ENCODE peak calls at places on chromosomes 5 and 9, in seven cellular contexts. One of them, this sample, is unnamed. For H3K4me1, the result is how much of the 10 kb centered on the place peaks cover.

GRCh38 chr5:94705427-94705826 is 87.0 kb downstream of the SLF1 start:
- DNase-seq in left ventricle myocardium inferior: no peak
- DNase-seq in OCI-LY7: no peak
- DNase-seq in lung: no peak
- DNase-seq in thoracic aorta: no peak
- DNase-seq in PC-3: peak
- DNase-seq in upper lobe of right lung: no peak
- DNase-seq in this sample: no peak

GRCh38 chr9:112056986-112057385 is 118.1 kb downstream of the SUSD1 start:
- DNase-seq in thoracic aorta: no peak
- DNase-seq in lung: no peak
- DNase-seq in PC-3: no peak
- DNase-seq in upper lobe of right lung: no peak
- DNase-seq in OCI-LY7: no peak
- DNase-seq in left ventricle myocardium inferior: no peak
- DNase-seq in this sample: no peak

GRCh38 chr5:173802670-173803165 is 85.4 kb upstream of the CPEB4 start:
- DNase-seq in lung: peak
- DNase-seq in upper lobe of right lung: peak
- DNase-seq in OCI-LY7: no peak
- DNase-seq in thoracic aorta: peak
- DNase-seq in left ventricle myocardium inferior: peak
- DNase-seq in PC-3: peak
- DNase-seq in this sample: no peak

GRCh38 chr5:61425918-61426317 is 93.9 kb downstream of the ZSWIM6 start:
- DNase-seq in lung: no peak
- DNase-seq in PC-3: no peak
- DNase-seq in OCI-LY7: no peak
- DNase-seq in left ventricle myocardium inferior: no peak
- DNase-seq in upper lobe of right lung: no peak
- DNase-seq in thoracic aorta: no peak
- DNase-seq in this sample: no peak

GRCh38 chr5:40475546-40475945 is 204.2 kb upstream of the PTGER4 start:
- DNase-seq in OCI-LY7: no peak
- DNase-seq in lung: no peak
- DNase-seq in upper lobe of right lung: no peak
- DNase-seq in thoracic aorta: no peak
- DNase-seq in PC-3: no peak
- DNase-seq in left ventricle myocardium inferior: no peak
- DNase-seq in this sample: no peak

GRCh38 chr9:136847065-136847826 is 2.0 kb upstream of the PHPT1 start:
- DNase-seq in PC-3: peak
- DNase-seq in thoracic aorta: no peak
- DNase-seq in upper lobe of right lung: peak
- DNase-seq in lung: peak
- DNase-seq in left ventricle myocardium inferior: peak
- DNase-seq in OCI-LY7: peak
- DNase-seq in this sample: peak

GRCh38 chr5:73780297-73781080 is 154.5 kb downstream of the ARHGEF28 start:
- DNase-seq in upper lobe of right lung: no peak
- DNase-seq in left ventricle myocardium inferior: no peak
- DNase-seq in OCI-LY7: no peak
- DNase-seq in thoracic aorta: no peak
- DNase-seq in lung: no peak
- DNase-seq in PC-3: no peak
- DNase-seq in this sample: no peak

GRCh38 chr5:16578474-16578883 is 38.3 kb downstream of the RETREG1 start:
- DNase-seq in lung: no peak
- DNase-seq in left ventricle myocardium inferior: no peak
- DNase-seq in upper lobe of right lung: no peak
- DNase-seq in OCI-LY7: no peak
- DNase-seq in PC-3: no peak
- DNase-seq in thoracic aorta: no peak
- DNase-seq in this sample: no peak

GRCh38 chr9:131677445-131678180 is 62.3 kb downstream of the RAPGEF1 start:
- DNase-seq in left ventricle myocardium inferior: no peak
- DNase-seq in upper lobe of right lung: no peak
- DNase-seq in thoracic aorta: no peak
- DNase-seq in lung: no peak
- DNase-seq in OCI-LY7: peak
- DNase-seq in PC-3: peak
- DNase-seq in this sample: no peak

GRCh38 chr9:137749511-137749910 is 128.1 kb upstream of the CACNA1B start:
- DNase-seq in upper lobe of right lung: no peak
- DNase-seq in thoracic aorta: no peak
- DNase-seq in lung: no peak
- DNase-seq in left ventricle myocardium inferior: no peak
- DNase-seq in PC-3: no peak
- DNase-seq in OCI-LY7: no peak
- DNase-seq in this sample: no peak

GRCh38 chr5:1092122-1092521 is 19.7 kb downstream of the SLC12A7 start:
- DNase-seq in thoracic aorta: no peak
- DNase-seq in upper lobe of right lung: no peak
- DNase-seq in lung: no peak
- DNase-seq in OCI-LY7: no peak
- DNase-seq in PC-3: no peak
- DNase-seq in left ventricle myocardium inferior: no peak
- DNase-seq in this sample: no peak

GRCh38 chr9:1978941-1979340 is 36.2 kb upstream of the SMARCA2 start:
- DNase-seq in lung: no peak
- DNase-seq in upper lobe of right lung: no peak
- DNase-seq in thoracic aorta: no peak
- DNase-seq in OCI-LY7: no peak
- DNase-seq in PC-3: no peak
- DNase-seq in left ventricle myocardium inferior: no peak
- DNase-seq in this sample: peak

GRCh38 chr5:120055858-120056257 is 408.2 kb upstream of the PRR16 start:
- DNase-seq in left ventricle myocardium inferior: no peak
- DNase-seq in PC-3: peak
- DNase-seq in lung: no peak
- DNase-seq in upper lobe of right lung: no peak
- DNase-seq in thoracic aorta: no peak
- DNase-seq in OCI-LY7: no peak
- DNase-seq in this sample: peak

GRCh38 chr5:32027717-32028321 is 146.3 kb downstream of the GOLPH3 start:
- DNase-seq in upper lobe of right lung: no peak
- DNase-seq in thoracic aorta: peak
- DNase-seq in left ventricle myocardium inferior: peak
- DNase-seq in PC-3: peak
- DNase-seq in OCI-LY7: no peak
- DNase-seq in lung: peak
- DNase-seq in this sample: peak

GRCh38 chr5:81194633-81195333 is 38.3 kb upstream of the CKMT2 start:
- DNase-seq in thoracic aorta: peak
- DNase-seq in lung: peak
- DNase-seq in left ventricle myocardium inferior: peak
- DNase-seq in OCI-LY7: peak
- DNase-seq in upper lobe of right lung: peak
- DNase-seq in PC-3: peak
- DNase-seq in this sample: peak

GRCh38 chr5:107673368-107674136 is 2.8 kb upstream of the EFNA5 start:
- DNase-seq in lung: peak
- DNase-seq in left ventricle myocardium inferior: peak
- DNase-seq in PC-3: peak
- DNase-seq in OCI-LY7: peak
- DNase-seq in thoracic aorta: peak
- DNase-seq in upper lobe of right lung: peak
- DNase-seq in this sample: peak

GRCh38 chr5:997001-997474 is 11.6 kb upstream of the NKD2 start:
- DNase-seq in PC-3: no peak
- DNase-seq in OCI-LY7: no peak
- DNase-seq in thoracic aorta: no peak
- DNase-seq in left ventricle myocardium inferior: peak
- DNase-seq in lung: no peak
- DNase-seq in upper lobe of right lung: peak
- DNase-seq in this sample: no peak

GRCh38 chr5:160270704-160271103 is 41.4 kb downstream of the FABP6 start:
- DNase-seq in lung: no peak
- DNase-seq in OCI-LY7: no peak
- DNase-seq in thoracic aorta: no peak
- DNase-seq in PC-3: no peak
- DNase-seq in upper lobe of right lung: no peak
- DNase-seq in left ventricle myocardium inferior: no peak
- DNase-seq in this sample: peak

GRCh38 chr5:160272041-160272663 is 40.2 kb downstream of the CCNJL start:
- DNase-seq in upper lobe of right lung: no peak
- DNase-seq in thoracic aorta: no peak
- DNase-seq in OCI-LY7: no peak
- DNase-seq in lung: no peak
- DNase-seq in PC-3: no peak
- DNase-seq in left ventricle myocardium inferior: no peak
- DNase-seq in this sample: no peak

GRCh38 chr5:160272889-160273288 is 39.5 kb downstream of the CCNJL start:
- DNase-seq in lung: no peak
- DNase-seq in left ventricle myocardium inferior: no peak
- DNase-seq in thoracic aorta: no peak
- DNase-seq in upper lobe of right lung: no peak
- DNase-seq in OCI-LY7: no peak
- DNase-seq in PC-3: no peak
- DNase-seq in this sample: no peak

GRCh38 chr5:160269017-160269416 is 39.7 kb downstream of the FABP6 start:
- DNase-seq in lung: peak
- DNase-seq in PC-3: no peak
- DNase-seq in left ventricle myocardium inferior: peak
- DNase-seq in OCI-LY7: no peak
- DNase-seq in thoracic aorta: peak
- DNase-seq in upper lobe of right lung: peak
- DNase-seq in this sample: no peak

DNA sequence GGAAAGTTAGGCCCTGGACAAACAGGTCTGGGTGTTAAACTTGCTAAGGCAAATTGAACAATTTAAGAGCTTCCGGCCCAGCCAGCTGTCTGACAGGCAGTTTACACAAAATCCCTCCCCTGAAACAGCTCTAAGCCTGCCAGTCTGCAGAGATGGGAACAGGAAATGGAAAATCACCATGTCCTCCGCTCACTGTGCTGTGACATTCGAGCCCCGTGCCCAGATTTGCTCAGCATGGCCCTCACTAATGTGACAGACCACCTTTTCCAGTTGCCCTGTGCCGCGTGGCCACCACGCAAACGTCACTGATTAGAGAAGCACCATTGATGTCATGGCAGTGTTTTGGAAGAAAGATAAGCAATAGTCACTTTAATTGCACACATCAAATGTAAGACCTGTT is 41.0 kb downstream of the CCNJL start:
- DNase-seq in PC-3: no peak
- DNase-seq in OCI-LY7: peak
- DNase-seq in upper lobe of right lung: no peak
- DNase-seq in thoracic aorta: no peak
- DNase-seq in lung: peak
- DNase-seq in left ventricle myocardium inferior: no peak
- DNase-seq in this sample: peak
- H3K4me1 ChIP-seq in PC-3: under half
- H3K4me1 ChIP-seq in OCI-LY7: under half
- H3K4me1 ChIP-seq in upper lobe of right lung: under half
- H3K4me1 ChIP-seq in thoracic aorta: under half
- H3K4me1 ChIP-seq in lung: under half
- H3K4me1 ChIP-seq in left ventricle myocardium inferior: under half
- H3K4me1 ChIP-seq in this sample: under half

GRCh38 chr9:98038958-98039357 is 17.6 kb upstream of the NANS start:
- DNase-seq in PC-3: no peak
- DNase-seq in OCI-LY7: peak
- DNase-seq in upper lobe of right lung: no peak
- DNase-seq in thoracic aorta: no peak
- DNase-seq in left ventricle myocardium inferior: no peak
- DNase-seq in lung: no peak
- DNase-seq in this sample: no peak
- TF ChIP-seq CTCF in PC-3: no peak
- TF ChIP-seq CTCF in OCI-LY7: peak
- TF ChIP-seq CTCF in upper lobe of right lung: no peak
- TF ChIP-seq CTCF in thoracic aorta: no peak
- TF ChIP-seq CTCF in left ventricle myocardium inferior: no peak
- TF ChIP-seq CTCF in lung: no peak
- TF ChIP-seq CTCF in this sample: no peak

DNA sequence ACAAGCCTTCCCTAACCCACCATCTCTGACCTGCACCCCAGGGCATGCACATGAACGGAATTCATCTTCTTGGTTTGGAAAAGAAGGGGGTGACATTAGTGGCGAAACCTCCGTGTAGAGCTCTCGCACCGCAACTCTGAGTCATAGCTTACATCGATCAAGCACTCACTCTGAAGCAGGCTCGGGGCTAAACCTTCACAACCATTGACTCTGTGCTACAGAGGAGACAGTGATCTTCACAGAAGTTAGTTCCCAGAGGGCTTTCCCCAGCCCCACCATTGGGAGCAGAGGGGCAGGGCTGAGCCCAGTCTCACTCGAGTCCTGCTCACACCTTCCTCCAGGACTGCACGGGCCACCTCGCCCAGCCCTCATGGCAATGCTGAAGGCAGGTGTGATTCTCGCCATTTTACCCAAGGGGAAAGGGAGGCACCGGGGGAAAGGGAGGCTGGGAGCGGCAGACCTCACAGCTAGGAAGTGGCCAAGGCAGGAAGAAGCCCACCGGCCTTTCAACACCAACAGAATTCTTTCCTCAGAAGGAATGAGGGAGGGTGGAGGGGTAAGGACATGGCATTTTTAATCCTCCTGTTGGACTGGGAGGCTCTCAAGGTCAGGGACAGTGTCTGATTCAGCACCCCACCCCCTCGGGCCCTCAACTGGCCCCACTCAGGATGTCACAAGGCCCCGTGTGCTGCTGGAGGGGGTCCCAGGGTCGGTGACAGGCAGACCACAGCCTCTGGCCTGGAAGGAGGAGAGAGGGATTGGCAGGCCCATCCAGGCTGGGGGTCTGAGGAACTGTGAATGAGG is 25.9 kb upstream of the IL17B start:
- DNase-seq in left ventricle myocardium inferior: no peak
- DNase-seq in OCI-LY7: no peak
- DNase-seq in lung: no peak
- DNase-seq in PC-3: no peak
- DNase-seq in upper lobe of right lung: no peak
- DNase-seq in thoracic aorta: no peak
- DNase-seq in this sample: no peak
- H3K27ac ChIP-seq in left ventricle myocardium inferior: peak
- H3K27ac ChIP-seq in OCI-LY7: no peak
- H3K27ac ChIP-seq in lung: peak
- H3K27ac ChIP-seq in PC-3: no peak
- H3K27ac ChIP-seq in upper lobe of right lung: peak
- H3K27ac ChIP-seq in thoracic aorta: peak
- H3K27ac ChIP-seq in this sample: no peak

GRCh38 chr5:67297802-67298532 is 101.4 kb upstream of the CD180 start:
- DNase-seq in thoracic aorta: no peak
- DNase-seq in upper lobe of right lung: no peak
- DNase-seq in PC-3: no peak
- DNase-seq in left ventricle myocardium inferior: no peak
- DNase-seq in lung: no peak
- DNase-seq in OCI-LY7: no peak
- DNase-seq in this sample: no peak

GRCh38 chr5:67299317-67299716 is 102.7 kb upstream of the CD180 start:
- DNase-seq in PC-3: no peak
- DNase-seq in OCI-LY7: no peak
- DNase-seq in left ventricle myocardium inferior: no peak
- DNase-seq in lung: no peak
- DNase-seq in thoracic aorta: no peak
- DNase-seq in upper lobe of right lung: no peak
- DNase-seq in this sample: no peak

GRCh38 chr5:67303356-67303755 is 106.8 kb upstream of the CD180 start:
- DNase-seq in left ventricle myocardium inferior: no peak
- DNase-seq in thoracic aorta: no peak
- DNase-seq in OCI-LY7: no peak
- DNase-seq in PC-3: no peak
- DNase-seq in lung: no peak
- DNase-seq in upper lobe of right lung: no peak
- DNase-seq in this sample: peak

GRCh38 chr5:67300321-67300720 is 103.7 kb upstream of the CD180 start:
- DNase-seq in OCI-LY7: no peak
- DNase-seq in lung: no peak
- DNase-seq in left ventricle myocardium inferior: no peak
- DNase-seq in upper lobe of right lung: no peak
- DNase-seq in PC-3: no peak
- DNase-seq in thoracic aorta: no peak
- DNase-seq in this sample: no peak

GRCh38 chr5:67301285-67301904 is 104.8 kb upstream of the CD180 start:
- DNase-seq in thoracic aorta: peak
- DNase-seq in PC-3: peak
- DNase-seq in lung: peak
- DNase-seq in upper lobe of right lung: no peak
- DNase-seq in left ventricle myocardium inferior: peak
- DNase-seq in OCI-LY7: no peak
- DNase-seq in this sample: peak
- H3K4me1 ChIP-seq in thoracic aorta: half or more
- H3K4me1 ChIP-seq in PC-3: under half
- H3K4me1 ChIP-seq in lung: under half
- H3K4me1 ChIP-seq in upper lobe of right lung: under half
- H3K4me1 ChIP-seq in left ventricle myocardium inferior: under half
- H3K4me1 ChIP-seq in OCI-LY7: under half
- H3K4me1 ChIP-seq in this sample: under half

This sample was measured in foreskin keratinocyte.